ENCODE peak calls at places on chromosomes 7 and 10, in ten cellular contexts. M is GM23338; G is psoas muscle; W is ovary; N is CD8-positive, alpha-beta T cell; U is natural killer cell; O is endodermal cell; Z is osteocyte; C is cardiac fibroblast; F is body of pancreas. Y is an unnamed sample.

GRCh38 chr10:23439452-23439919 is 611 bp downstream of the OTUD1 start:
- DNase-seq in M (peak), G (no peak), W (no peak), N (no peak), U (no peak), O (peak), Z (no peak), C (peak), F (peak), Y (peak)

GRCh38 chr10:26438534-26439269 is 561 bp downstream of the APBB1IP start:
- DNase-seq in M (peak), G (peak), W (no peak), N (peak), U (peak), O (peak), Z (no peak), C (no peak), F (no peak), Y (peak)

GRCh38 chr10:129963076-129963830 is 821 bp downstream of the EBF3 start:
- DNase-seq in M (peak), G (peak), W (no peak), N (no peak), U (no peak), O (peak), Z (peak), C (peak), F (no peak), Y (no peak)

GRCh38 chr7:133275441-133276105 is 22.7 kb downstream of the EXOC4 start:
- DNase-seq in M (no peak), G (no peak), W (no peak), N (no peak), U (no peak), O (no peak), Z (no peak), C (peak), F (no peak), Y (no peak)

GRCh38 chr10:114492351-114493037 is 88.2 kb upstream of the AFAP1L2 start:
- DNase-seq in M (no peak), G (no peak), W (no peak), N (no peak), U (no peak), O (no peak), Z (no peak), C (no peak), F (no peak), Y (no peak)

GRCh38 chr7:139430443-139430842 is 53.0 kb downstream of the KLRG2 start:
- DNase-seq in M (no peak), G (no peak), W (no peak), N (no peak), U (no peak), O (no peak), Z (no peak), C (no peak), F (no peak), Y (no peak)

GRCh38 chr10:16853201-16853600 is 36.0 kb upstream of the RSU1 start:
- DNase-seq in M (peak), G (no peak), W (no peak), N (no peak), U (no peak), O (no peak), Z (no peak), C (peak), F (no peak), Y (no peak)

GRCh38 chr7:139889186-139889871 is 60.3 kb downstream of the TBXAS1 start:
- DNase-seq in M (no peak), G (no peak), W (no peak), N (no peak), U (no peak), O (no peak), Z (no peak), C (peak), F (no peak), Y (no peak)

GRCh38 chr10:101535949-101536348 is 52.1 kb downstream of the POLL start:
- DNase-seq in M (no peak), G (no peak), W (no peak), N (no peak), U (no peak), O (no peak), Z (no peak), C (no peak), F (no peak), Y (no peak)

GRCh38 chr7:95686109-95686508 is 86.2 kb upstream of the DYNC1I1 start:
- DNase-seq in M (peak), G (peak), W (peak), N (no peak), U (peak), O (peak), Z (no peak), C (peak), F (peak), Y (peak)

GRCh38 chr7:130133029-130133774 is 62.9 kb downstream of the KLHDC10 start:
- DNase-seq in M (no peak), G (no peak), W (no peak), N (no peak), U (no peak), O (no peak), Z (no peak), C (no peak), F (no peak), Y (no peak)

GRCh38 chr10:129047001-129047400 is 420.0 kb upstream of the MGMT start:
- DNase-seq in M (no peak), G (no peak), W (no peak), N (no peak), U (no peak), O (no peak), Z (no peak), C (peak), F (no peak), Y (no peak)

GRCh38 chr7:100884741-100885439 is 4.6 kb downstream of the UFSP1 start:
- DNase-seq in M (no peak), G (no peak), W (no peak), N (no peak), U (no peak), O (no peak), Z (no peak), C (no peak), F (no peak), Y (no peak)
- TF ChIP-seq CTCF in M (no peak), G (no peak), W (no peak), N (no peak), U (no peak), O (no peak), Z (no peak), C (no peak), F (no peak), Y (no peak)

DNA sequence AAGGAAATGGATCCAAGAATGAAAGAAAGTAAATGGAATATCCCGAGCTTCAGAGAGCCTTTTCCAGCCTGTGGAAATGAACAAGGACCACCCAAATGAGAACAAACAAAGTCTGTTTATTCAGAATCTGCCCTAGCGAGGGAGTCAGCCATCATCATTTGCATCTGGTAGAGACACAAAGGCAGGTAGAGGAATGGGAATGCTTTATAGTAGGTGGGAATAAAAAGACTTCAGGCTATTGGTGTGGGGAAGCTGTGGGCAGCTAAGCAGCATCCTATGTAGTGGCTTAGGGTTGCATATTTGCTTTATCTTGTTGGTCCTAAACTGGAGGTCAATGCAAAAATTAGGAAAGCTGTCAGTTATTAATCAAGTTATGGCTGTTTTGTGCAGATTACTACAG is 9.2 kb upstream of the MRLN start:
- DNase-seq in M (peak), G (no peak), W (no peak), N (no peak), U (no peak), O (no peak), Z (no peak), C (no peak), F (no peak), Y (no peak)
- TF ChIP-seq CTCF in M (no peak), G (no peak), W (no peak), N (no peak), U (no peak), O (no peak), Z (no peak), C (no peak), F (no peak), Y (no peak)

DNA sequence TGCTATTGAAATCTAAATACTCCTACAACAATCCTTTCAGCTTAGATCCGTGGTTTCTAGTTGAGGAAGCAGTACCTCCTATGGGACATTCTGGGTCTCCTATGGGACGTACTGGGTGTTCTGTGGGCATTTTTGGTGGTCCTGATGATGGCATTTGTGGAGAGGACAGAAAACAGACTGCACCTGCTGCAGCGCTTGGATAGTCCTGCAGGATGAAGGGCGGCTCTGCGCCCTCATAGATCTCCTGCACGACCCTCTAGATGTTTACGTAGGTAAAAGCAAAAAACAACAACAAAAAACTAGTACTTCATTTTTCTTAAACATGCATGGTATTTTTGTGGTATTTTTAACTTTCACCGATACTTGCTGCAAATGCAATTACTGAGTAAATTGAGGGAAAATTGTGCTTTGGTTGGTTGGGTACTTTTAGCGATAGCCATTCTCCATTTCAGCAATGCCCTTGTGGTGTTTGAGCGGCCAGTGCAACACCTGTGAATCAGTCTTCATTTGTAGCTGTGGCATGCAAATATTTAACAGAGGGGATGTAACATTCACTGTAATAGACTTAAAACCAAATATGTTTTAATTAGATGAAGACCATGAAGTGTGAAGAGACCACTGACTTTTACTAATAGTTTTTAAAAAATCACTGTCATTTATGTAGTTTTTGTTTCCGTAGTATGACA is 461.2 kb downstream of the SDK1 start:
- DNase-seq in M (peak), G (no peak), W (no peak), N (no peak), U (no peak), O (no peak), Z (no peak), C (no peak), F (no peak), Y (no peak)
- TF ChIP-seq CTCF in M (peak), G (no peak), W (no peak), N (no peak), U (no peak), O (peak), Z (peak), C (no peak), F (no peak), Y (no peak)

GRCh38 chr7:134755422-134756022 is 23.9 kb upstream of the CALD1 start:
- DNase-seq in M (no peak), G (no peak), W (no peak), N (no peak), U (no peak), O (no peak), Z (peak), C (peak), F (no peak), Y (peak)
- TF ChIP-seq CTCF in M (peak), G (peak), W (no peak), N (peak), U (peak), O (peak), Z (peak), C (peak), F (no peak), Y (no peak)

DNA sequence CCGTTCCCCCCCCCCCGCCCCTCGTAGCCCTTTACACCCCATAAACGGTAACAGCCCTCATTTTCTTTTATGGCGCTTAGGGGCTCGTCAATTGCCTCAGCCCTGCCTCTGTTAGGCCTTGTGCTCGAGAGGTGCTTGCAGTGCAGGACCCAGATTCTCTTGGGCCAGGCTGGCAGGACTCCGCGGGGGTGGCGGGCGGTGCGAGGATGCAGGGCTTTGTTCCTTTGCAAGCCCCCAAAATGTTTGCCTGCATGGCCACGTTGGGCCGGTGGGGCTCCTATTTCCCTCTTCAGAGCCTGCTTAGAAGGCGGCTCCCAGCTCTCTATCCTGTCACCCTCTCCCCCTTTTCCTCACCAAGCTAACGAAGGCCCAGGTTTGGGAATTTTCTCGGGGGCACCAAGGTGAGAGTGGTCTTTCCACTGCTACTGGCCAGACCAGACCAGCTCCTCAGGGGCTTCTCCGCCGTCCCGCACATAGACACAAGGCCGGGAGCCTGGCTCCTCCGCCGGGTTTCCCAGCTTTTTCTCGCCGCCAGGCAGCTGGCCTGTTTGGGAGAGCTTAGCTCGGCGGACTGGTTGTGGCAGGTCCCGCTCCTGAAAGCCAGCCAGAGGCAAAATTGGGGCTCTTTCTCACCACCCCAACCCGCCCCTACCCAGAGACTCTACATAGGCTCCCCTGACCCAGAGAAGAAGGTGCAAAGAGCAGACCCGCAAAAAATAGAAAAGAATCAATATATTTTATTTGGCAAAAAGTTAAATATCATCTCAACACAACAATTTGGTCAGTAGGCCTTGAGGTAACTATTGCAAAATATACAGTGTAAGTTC is 3.4 kb downstream of the HOXA9 start:
- DNase-seq in M (peak), G (peak), W (peak), N (no peak), U (peak), O (no peak), Z (no peak), C (no peak), F (peak), Y (no peak)
- TF ChIP-seq CTCF in M (no peak), G (no peak), W (no peak), N (no peak), U (no peak), O (no peak), Z (no peak), C (no peak), F (no peak), Y (no peak)

DNA sequence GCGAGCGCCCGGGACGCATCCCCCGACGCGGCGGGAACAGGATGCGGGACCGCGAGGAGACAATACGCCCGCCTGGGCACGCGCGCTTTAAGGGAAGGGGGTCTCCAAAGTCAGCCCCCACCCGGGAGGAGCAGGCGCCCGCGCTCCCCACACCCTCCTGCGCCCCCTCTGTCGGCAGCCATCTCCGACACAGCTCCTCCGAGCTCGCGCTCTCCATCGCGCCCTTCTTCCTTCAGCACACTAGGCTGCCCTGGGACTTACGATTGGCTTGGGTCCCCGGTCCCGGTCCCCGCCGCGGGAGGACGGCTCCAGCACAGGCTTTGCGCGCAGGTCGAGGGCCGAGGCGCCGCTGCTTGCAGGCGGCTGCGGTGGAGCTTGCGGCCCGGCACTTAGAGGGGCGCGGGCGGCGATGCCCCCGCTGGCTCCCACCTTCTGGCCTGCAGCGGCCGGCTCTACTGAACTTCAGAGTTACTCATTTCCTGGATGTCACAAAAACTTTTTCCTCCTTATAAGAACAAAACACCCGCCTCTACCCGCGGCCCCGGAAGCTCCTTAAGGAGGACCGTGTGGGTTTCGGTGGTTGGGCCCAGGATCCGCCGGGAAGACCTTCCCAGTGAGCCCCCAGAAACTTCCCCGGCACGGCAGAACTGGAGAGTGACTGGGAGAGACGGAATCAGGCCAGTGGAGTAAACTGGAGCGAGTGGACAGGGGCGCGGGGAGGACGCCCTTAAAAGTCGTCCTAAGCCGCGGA is at the start of gene ITPRIP:
- DNase-seq in M (peak), G (peak), W (peak), N (peak), U (peak), O (peak), Z (peak), C (peak), F (peak), Y (peak)
- TF ChIP-seq CTCF in M (no peak), G (no peak), W (no peak), N (no peak), U (no peak), O (peak), Z (peak), C (no peak), F (no peak), Y (no peak)

GRCh38 chr7:119640861-119641260 is 632.1 kb upstream of the KCND2 start:
- DNase-seq in M (no peak), G (no peak), W (no peak), N (no peak), U (no peak), O (peak), Z (no peak), C (no peak), F (no peak), Y (no peak)
- TF ChIP-seq CTCF in M (no peak), G (no peak), W (no peak), N (no peak), U (no peak), O (no peak), Z (no peak), C (no peak), F (no peak), Y (no peak)

DNA sequence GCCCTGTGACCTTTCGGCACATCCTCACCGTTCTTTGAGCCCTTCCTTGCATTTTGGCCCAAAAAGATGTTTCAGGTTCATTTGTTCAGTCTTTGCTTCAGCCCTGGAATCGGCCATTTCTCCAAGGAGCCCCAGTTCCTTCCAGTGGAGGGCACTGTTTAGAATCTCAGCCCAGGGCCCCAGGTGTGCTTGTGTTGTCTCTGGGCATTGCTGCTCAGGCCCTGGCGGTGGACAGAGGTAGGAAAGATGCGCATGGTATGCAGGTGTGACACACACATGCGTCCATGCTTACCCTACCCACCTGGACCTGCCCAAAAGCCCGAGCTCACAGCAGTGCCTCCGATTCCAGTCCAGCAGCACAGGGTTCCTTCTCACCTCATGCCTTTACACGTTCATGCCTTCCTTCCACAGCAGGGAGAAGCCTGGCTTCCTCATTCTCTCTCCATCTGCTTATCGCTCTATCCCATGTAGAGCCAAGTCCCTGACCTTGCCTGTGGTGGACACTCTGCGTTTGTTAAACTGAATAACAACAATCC is 70.6 kb downstream of the LHPP start:
- DNase-seq in M (peak), G (peak), W (peak), N (no peak), U (no peak), O (peak), Z (no peak), C (peak), F (no peak), Y (peak)
- TF ChIP-seq CTCF in M (peak), G (no peak), W (no peak), N (no peak), U (no peak), O (peak), Z (peak), C (peak), F (no peak), Y (no peak)